ENCODE peak calls at places on chromosomes 1 and 21, in nine cellular contexts. P is adipocyte, N is Caco-2, H is thyroid gland, C is SJSA1, Y is heart right ventricle, V is uterus, X is IMR-90, S is adrenal gland. K is an unnamed sample. For H3K36me3 and H3K4me1, the result is how much of the 10 kb centered on the place peaks cover.

GRCh38 chr1:9146156-9146555 is 17.3 kb upstream of the GPR157 start:
- DNase-seq in P (no peak), N (no peak), H (no peak), C (no peak), Y (no peak), V (no peak), X (no peak), S (no peak), K (no peak)

GRCh38 chr1:56469640-56470371 is 109.6 kb downstream of the PLPP3 start:
- DNase-seq in P (no peak), N (no peak), H (no peak), C (no peak), Y (no peak), V (no peak), X (peak), S (no peak), K (no peak)

GRCh38 chr21:44371596-44371995 is 18.2 kb downstream of the TRPM2 start:
- DNase-seq in P (no peak), N (no peak), H (no peak), C (no peak), Y (no peak), V (no peak), X (no peak), S (no peak), K (no peak)

GRCh38 chr1:84834419-84835064 is 58.5 kb downstream of the LPAR3 start:
- DNase-seq in P (peak), N (no peak), H (no peak), C (peak), Y (no peak), V (no peak), X (peak), S (no peak), K (no peak)

GRCh38 chr1:68230901-68231626 is 1.3 kb downstream of the WLS start:
- DNase-seq in P (peak), N (no peak), H (peak), C (peak), Y (peak), V (peak), X (no peak), S (peak), K (no peak)

GRCh38 chr1:18945401-18945849 is 11.1 kb downstream of the IFFO2 start:
- DNase-seq in P (no peak), N (no peak), H (no peak), C (no peak), Y (peak), V (peak), X (peak), S (peak), K (no peak)

GRCh38 chr1:73162576-73162975 is 880.2 kb upstream of the NEGR1 start:
- DNase-seq in P (peak), N (no peak), H (no peak), C (no peak), Y (no peak), V (no peak), X (no peak), S (no peak), K (no peak)

GRCh38 chr1:226305184-226305583 is 3.8 kb downstream of the LIN9 start:
- DNase-seq in P (no peak), N (no peak), H (no peak), C (no peak), Y (no peak), V (no peak), X (no peak), S (no peak), K (no peak)

GRCh38 chr1:19765623-19766022 is 34.1 kb downstream of the TMCO4 start:
- DNase-seq in P (peak), N (no peak), H (no peak), C (peak), Y (no peak), V (no peak), X (peak), S (no peak), K (no peak)

GRCh38 chr1:156935719-156936118 is 15.3 kb downstream of the LRRC71 start:
- DNase-seq in P (no peak), N (no peak), H (no peak), C (no peak), Y (no peak), V (no peak), X (no peak), S (no peak), K (no peak)

GRCh38 chr1:60764489-60764888 is 317.9 kb upstream of the NFIA start:
- DNase-seq in P (no peak), N (no peak), H (no peak), C (no peak), Y (no peak), V (no peak), X (no peak), S (no peak), K (no peak)

GRCh38 chr1:99622702-99623347 is 23.1 kb upstream of the PALMD start:
- DNase-seq in P (no peak), N (no peak), H (no peak), C (no peak), Y (no peak), V (no peak), X (no peak), S (no peak), K (no peak)

GRCh38 chr21:26715878-26716506 is 129.2 kb downstream of the ADAMTS1 start:
- DNase-seq in P (peak), N (peak), H (peak), C (peak), Y (peak), V (peak), X (peak), S (peak), K (no peak)

GRCh38 chr1:198780376-198780775 is 141.5 kb downstream of the PTPRC start:
- DNase-seq in P (no peak), N (no peak), H (no peak), C (peak), Y (no peak), V (no peak), X (peak), S (no peak), K (no peak)

GRCh38 chr1:10960954-10961833 is 51.3 kb upstream of the TARDBP start:
- DNase-seq in P (peak), N (peak), H (peak), C (peak), Y (peak), V (peak), X (peak), S (peak), K (peak)

GRCh38 chr1:9345922-9346321 is 53.2 kb downstream of the SPSB1 start:
- DNase-seq in P (no peak), N (no peak), H (no peak), C (no peak), Y (no peak), V (no peak), X (no peak), S (no peak), K (no peak)

GRCh38 chr1:198919667-198920398 is 281.0 kb downstream of the PTPRC start:
- DNase-seq in P (no peak), N (no peak), H (no peak), C (no peak), Y (no peak), V (no peak), X (no peak), S (no peak), K (no peak)

GRCh38 chr1:19326748-19327065 is 14.6 kb downstream of the SLC66A1 start:
- DNase-seq in P (no peak), N (no peak), H (no peak), C (no peak), Y (no peak), V (no peak), X (no peak), S (no peak), K (no peak)

GRCh38 chr1:67874501-67875111 is 41.3 kb upstream of the GNG12 start:
- DNase-seq in P (no peak), N (no peak), H (no peak), C (peak), Y (no peak), V (no peak), X (no peak), S (no peak), K (no peak)

GRCh38 chr1:43563779-43564616 is 33.3 kb downstream of the PTPRF start:
- DNase-seq in P (no peak), N (no peak), H (no peak), C (no peak), Y (no peak), V (peak), X (no peak), S (peak), K (no peak)

GRCh38 chr1:165845992-165846748 is 18.8 kb downstream of the UCK2 start:
- DNase-seq in P (no peak), N (no peak), H (no peak), C (no peak), Y (no peak), V (no peak), X (no peak), S (no peak), K (no peak)

DNA sequence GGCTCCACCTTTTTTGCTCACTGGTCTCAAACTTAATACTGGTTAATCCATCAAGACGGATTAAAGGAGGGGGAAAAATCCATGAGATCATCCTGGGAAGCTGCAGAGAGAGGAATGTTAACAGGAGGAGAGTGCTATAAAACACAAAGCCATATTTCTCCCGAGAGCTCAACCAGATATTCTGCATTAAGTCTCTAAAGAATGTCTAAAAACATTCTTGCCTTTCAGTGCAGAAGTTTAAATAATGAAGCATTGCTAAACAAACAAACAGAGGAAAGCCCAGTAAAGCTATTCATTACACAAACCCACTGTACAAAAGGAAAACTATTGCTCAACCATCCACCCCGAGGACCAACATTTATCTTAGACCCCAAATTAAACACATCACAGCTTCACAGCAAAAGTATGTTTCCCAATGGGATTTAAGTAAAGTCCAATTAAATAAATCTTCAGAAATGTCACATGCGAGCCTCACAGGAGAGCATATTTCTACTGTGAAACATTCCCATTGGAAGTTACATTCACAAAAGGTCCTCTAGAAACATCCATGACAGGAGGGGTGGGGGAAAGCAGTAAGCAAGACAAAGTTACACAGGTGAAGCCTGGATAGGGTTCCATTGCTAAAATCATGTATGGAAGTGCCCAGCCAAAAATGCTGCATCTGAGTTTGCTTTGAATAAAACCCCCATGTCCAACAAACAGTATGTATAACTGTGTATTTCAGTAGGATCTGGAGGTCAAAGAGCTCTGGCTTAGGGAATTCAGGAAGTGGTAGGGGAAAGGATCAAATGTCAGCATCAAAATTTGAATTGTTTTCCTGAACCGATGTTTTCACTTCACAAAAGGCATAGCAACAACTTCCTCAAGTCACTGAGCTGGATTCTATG is 23.3 kb downstream of the DUSP10 start:
- DNase-seq in P (peak), N (no peak), H (no peak), C (peak), Y (no peak), V (no peak), X (peak), S (no peak), K (no peak)
- H3K36me3 ChIP-seq in P (under half), N (under half), H (under half), C (under half), Y (under half), V (under half), X (under half), S (under half), K (under half)

DNA sequence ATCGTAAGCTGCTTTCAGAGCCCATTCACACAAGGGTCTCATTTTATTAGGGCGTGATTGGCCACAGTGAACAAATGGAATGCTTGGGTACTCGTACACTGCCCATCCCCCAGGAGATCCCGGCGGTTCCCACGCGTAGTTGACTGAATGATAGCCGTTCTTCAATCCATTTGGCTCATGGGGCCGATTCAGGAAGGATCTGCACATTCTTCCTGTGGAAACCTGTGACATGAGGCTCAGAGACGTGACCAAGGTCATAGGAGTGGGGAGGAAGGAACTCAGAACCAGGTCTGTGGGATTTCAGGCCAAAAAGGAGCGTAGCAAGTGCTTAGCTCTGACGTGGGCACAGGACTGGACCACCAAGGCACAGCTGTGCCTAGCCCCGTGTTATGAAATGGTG is 11.7 kb downstream of the ABCG1 start:
- DNase-seq in P (no peak), N (no peak), H (no peak), C (no peak), Y (no peak), V (no peak), X (no peak), S (peak), K (no peak)
- H3K4me1 ChIP-seq in P (under half), N (under half), H (under half), C (under half), Y (half or more), V (under half), X (under half), S (half or more), K (half or more)

GRCh38 chr1:22689505-22689904 is 21.1 kb upstream of the EPHB2 start:
- DNase-seq in P (peak), N (peak), H (peak), C (peak), Y (no peak), V (no peak), X (peak), S (no peak), K (no peak)
- H3K4me3 ChIP-seq in P (no peak), N (no peak), H (no peak), C (no peak), Y (no peak), V (no peak), X (no peak), S (no peak), K (no peak)

GRCh38 chr1:183543619-183544204 is 46.5 kb downstream of the NCF2 start:
- DNase-seq in P (peak), N (no peak), H (no peak), C (peak), Y (peak), V (no peak), X (peak), S (no peak), K (no peak)
- H3K36me3 ChIP-seq in P (half or more), N (under half), H (under half), C (half or more), Y (under half), V (under half), X (under half), S (under half), K (half or more)

GRCh38 chr1:211527888-211528287 is 35.9 kb upstream of the RD3 start:
- DNase-seq in P (no peak), N (no peak), H (peak), C (no peak), Y (peak), V (no peak), X (no peak), S (no peak), K (no peak)
- H3K4me1 ChIP-seq in P (under half), N (under half), H (under half), C (under half), Y (half or more), V (under half), X (under half), S (under half), K (under half)

DNA sequence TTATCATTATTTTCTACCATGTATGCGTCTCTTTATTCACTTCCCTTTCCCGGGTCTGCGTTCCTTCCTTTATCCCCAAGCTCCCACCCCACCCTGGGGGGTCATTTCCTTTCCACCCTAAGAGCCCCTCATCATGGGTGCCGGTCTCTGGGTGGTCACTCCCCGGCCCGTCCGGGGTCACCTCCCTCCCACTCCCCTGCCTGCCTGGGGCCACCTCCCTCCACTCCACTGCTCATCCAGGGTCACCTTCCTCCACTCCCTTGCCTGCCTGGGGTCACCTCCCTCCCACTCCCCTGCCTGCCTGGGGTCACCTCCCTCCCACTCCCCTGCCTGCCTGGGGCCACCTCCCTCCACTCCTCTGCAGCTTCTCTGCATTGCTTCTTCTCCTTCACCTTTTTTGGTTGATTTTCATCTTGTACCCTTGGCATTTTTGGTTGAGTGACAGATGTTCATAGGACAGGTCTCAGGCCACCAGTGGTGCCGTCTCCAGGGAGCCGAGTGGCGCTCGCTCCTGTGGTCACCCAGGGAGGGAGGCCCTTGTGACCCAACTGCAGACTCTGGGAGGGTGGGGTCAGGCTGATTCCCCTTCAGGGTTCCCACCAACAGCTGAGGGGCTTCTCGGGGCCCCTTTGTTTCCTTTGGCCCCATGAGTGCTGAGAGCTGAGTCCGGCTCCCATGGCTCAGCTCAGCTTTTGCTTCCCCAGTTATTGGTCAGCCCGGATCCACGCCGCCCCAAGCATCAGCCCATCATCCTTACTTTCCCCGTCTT is 48.6 kb upstream of the PCBP3 start:
- DNase-seq in P (no peak), N (no peak), H (no peak), C (no peak), Y (no peak), V (no peak), X (no peak), S (peak), K (no peak)
- H3K4me3 ChIP-seq in P (no peak), N (no peak), H (no peak), C (no peak), Y (no peak), V (no peak), X (no peak), S (no peak), K (no peak)